ENCODE peak calls at places on chromosomes 1 and 21, in seven cellular contexts. G is cardiac muscle cell, A is astrocyte, H is pancreas, F is brain microvascular endothelial cell, V is fibroblast of lung, L is ovary. J is an unnamed sample.

GRCh38 chr1:221776495-221777413 is 34.9 kb upstream of the DUSP10 start:
- DNase-seq in G (no peak), F (no peak), H (no peak), L (no peak), V (no peak), A (no peak), J (no peak)

GRCh38 chr1:241532864-241533263 is 686 bp downstream of the KMO start:
- DNase-seq in V (no peak), L (no peak), A (no peak), G (no peak), H (no peak), F (no peak), J (no peak)

GRCh38 chr1:225143001-225143400 is 213.5 kb downstream of the DNAH14 start:
- DNase-seq in V (no peak), H (no peak), L (no peak), F (no peak), A (no peak), G (no peak), J (no peak)

GRCh38 chr1:166069390-166069789 is 97.4 kb downstream of the FAM78B start:
- DNase-seq in G (peak), A (peak), H (no peak), F (no peak), L (no peak), V (no peak), J (no peak)

GRCh38 chr1:234961468-234962339 is 166.9 kb downstream of the TOMM20 start:
- DNase-seq in V (peak), H (no peak), L (no peak), F (peak), G (no peak), A (peak), J (peak)

GRCh38 chr21:44800103-44800502 is 1.5 kb downstream of the UBE2G2 start:
- DNase-seq in L (no peak), F (no peak), A (peak), H (no peak), G (peak), V (peak), J (no peak)

GRCh38 chr1:205298191-205298994 is 23.2 kb downstream of the NUAK2 start:
- DNase-seq in H (peak), A (peak), F (peak), V (peak), G (no peak), L (no peak), J (no peak)

GRCh38 chr1:32249831-32250525 is 1.1 kb upstream of the LCK start:
- DNase-seq in G (no peak), F (no peak), A (no peak), V (no peak), L (peak), H (no peak), J (no peak)

GRCh38 chr21:37944492-37944891 is 28.2 kb upstream of the KCNJ6 start:
- DNase-seq in A (no peak), F (no peak), V (no peak), L (no peak), H (no peak), G (no peak), J (no peak)

GRCh38 chr1:24540906-24541710 is 14.8 kb upstream of the NCMAP start:
- DNase-seq in V (peak), A (peak), F (peak), H (no peak), G (no peak), L (no peak), J (no peak)

GRCh38 chr1:169692766-169693460 is 18.5 kb downstream of the SELL start:
- DNase-seq in A (no peak), V (no peak), F (no peak), G (no peak), L (no peak), H (no peak), J (no peak)

GRCh38 chr1:203320546-203321272 is 15.4 kb downstream of the BTG2 start:
- DNase-seq in V (no peak), H (peak), L (no peak), F (no peak), G (no peak), A (peak), J (peak)

GRCh38 chr1:43979528-43980254 is 681 bp downstream of the B4GALT2 start:
- DNase-seq in L (peak), G (peak), F (peak), H (peak), A (peak), V (peak), J (no peak)

GRCh38 chr1:9152535-9152934 is 23.6 kb upstream of the GPR157 start:
- DNase-seq in L (no peak), G (no peak), A (no peak), H (no peak), F (no peak), V (peak), J (no peak)

GRCh38 chr1:36517019-36517387 is 34.3 kb upstream of the CSF3R start:
- DNase-seq in A (no peak), V (no peak), F (no peak), G (no peak), L (no peak), H (no peak), J (peak)

GRCh38 chr1:224450956-224451350 is 16.4 kb upstream of the WDR26 start:
- DNase-seq in G (no peak), L (no peak), F (no peak), A (no peak), V (no peak), H (no peak), J (no peak)

GRCh38 chr1:1758692-1759455 is 19.4 kb downstream of the NADK start:
- DNase-seq in G (no peak), A (no peak), L (no peak), V (no peak), F (no peak), H (peak), J (no peak)

GRCh38 chr1:38693031-38693430 is 166.5 kb downstream of the RRAGC start:
- DNase-seq in H (no peak), G (no peak), V (no peak), F (no peak), A (no peak), L (no peak), J (no peak)

GRCh38 chr1:240344918-240345317 is 253.2 kb downstream of the FMN2 start:
- DNase-seq in L (no peak), F (no peak), G (no peak), A (peak), H (no peak), V (peak), J (no peak)

GRCh38 chr1:113659010-113659409 is 100.3 kb downstream of the PHTF1 start:
- DNase-seq in L (no peak), V (no peak), A (peak), H (no peak), G (no peak), F (no peak), J (no peak)

GRCh38 chr1:58895559-58896135 is 111.8 kb upstream of the JUN start:
- DNase-seq in F (no peak), V (no peak), G (no peak), H (peak), L (no peak), A (no peak), J (no peak)

GRCh38 chr1:31762726-31763670 is 1.1 kb downstream of the ADGRB2 start:
- DNase-seq in A (no peak), F (no peak), H (peak), L (peak), V (peak), G (peak), J (no peak)

GRCh38 chr1:157770442-157771043 is 6.4 kb downstream of the FCRL2 start:
- DNase-seq in L (no peak), H (no peak), G (no peak), A (no peak), F (no peak), V (no peak), J (no peak)

GRCh38 chr1:203536981-203537455 is 43.1 kb downstream of the OPTC start:
- DNase-seq in G (no peak), H (no peak), V (peak), A (peak), L (no peak), F (peak), J (no peak)

GRCh38 chr1:62391369-62391971 is 45.4 kb upstream of the USP1 start:
- DNase-seq in V (peak), G (peak), H (no peak), L (no peak), A (no peak), F (peak), J (no peak)

GRCh38 chr1:205262706-205263105 is 35.0 kb downstream of the TMCC2 start:
- DNase-seq in V (no peak), F (peak), G (no peak), A (peak), L (no peak), H (no peak), J (no peak)

GRCh38 chr1:118928739-118929554 is 59.2 kb downstream of the TBX15 start:
- DNase-seq in G (peak), H (no peak), L (no peak), A (peak), V (peak), F (no peak), J (no peak)

GRCh38 chr1:9275567-9276034 is 17.1 kb upstream of the SPSB1 start:
- DNase-seq in V (peak), A (peak), F (peak), G (no peak), H (no peak), L (no peak), J (peak)

GRCh38 chr21:44969965-44970755 is 30.3 kb downstream of the SLX9 start:
- DNase-seq in A (peak), G (no peak), F (peak), V (no peak), H (no peak), L (no peak), J (no peak)

GRCh38 chr1:245578306-245578705 is 423.5 kb downstream of the KIF26B start:
- DNase-seq in A (no peak), G (no peak), H (no peak), F (no peak), V (no peak), L (no peak), J (no peak)

GRCh38 chr1:228394571-228395394 is 11.9 kb downstream of the TRIM11 start:
- DNase-seq in F (no peak), V (no peak), A (no peak), L (peak), H (no peak), G (no peak), J (peak)

GRCh38 chr1:17895986-17896385 is 140.9 kb downstream of the ACTL8 start:
- DNase-seq in F (no peak), A (no peak), L (no peak), V (no peak), G (no peak), H (no peak), J (no peak)

GRCh38 chr1:209720326-209720725 is 15.7 kb downstream of the HSD11B1 start:
- DNase-seq in L (no peak), F (no peak), H (no peak), V (peak), A (no peak), G (no peak), J (no peak)
- H3K27ac ChIP-seq in L (no peak), F (no peak), H (no peak), V (no peak), A (no peak), G (no peak), J (no peak)

DNA sequence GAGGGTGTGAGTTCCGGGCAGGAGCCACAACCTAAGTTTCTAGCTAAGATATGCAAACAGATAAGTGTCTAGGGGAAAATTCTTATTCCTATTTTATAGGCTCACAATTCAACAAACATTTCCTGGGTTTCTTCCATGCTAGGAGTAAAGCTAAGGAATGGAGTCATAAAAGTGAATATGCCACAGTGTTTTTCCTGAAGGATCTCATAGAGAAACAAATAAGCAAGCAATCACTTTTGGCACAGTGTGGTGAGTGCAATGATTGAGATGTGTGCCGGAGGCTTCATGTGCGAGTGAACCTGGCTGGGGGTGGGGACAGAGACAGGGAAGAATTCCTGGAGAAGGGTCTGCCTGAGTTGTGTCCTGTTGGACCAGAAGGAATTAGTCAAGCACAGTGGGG is 147.4 kb downstream of the TENT5C start:
- DNase-seq in A (no peak), L (no peak), V (no peak), F (no peak), G (no peak), H (no peak), J (no peak)
- H3K27ac ChIP-seq in A (no peak), L (no peak), V (peak), F (no peak), G (no peak), H (no peak), J (no peak)

DNA sequence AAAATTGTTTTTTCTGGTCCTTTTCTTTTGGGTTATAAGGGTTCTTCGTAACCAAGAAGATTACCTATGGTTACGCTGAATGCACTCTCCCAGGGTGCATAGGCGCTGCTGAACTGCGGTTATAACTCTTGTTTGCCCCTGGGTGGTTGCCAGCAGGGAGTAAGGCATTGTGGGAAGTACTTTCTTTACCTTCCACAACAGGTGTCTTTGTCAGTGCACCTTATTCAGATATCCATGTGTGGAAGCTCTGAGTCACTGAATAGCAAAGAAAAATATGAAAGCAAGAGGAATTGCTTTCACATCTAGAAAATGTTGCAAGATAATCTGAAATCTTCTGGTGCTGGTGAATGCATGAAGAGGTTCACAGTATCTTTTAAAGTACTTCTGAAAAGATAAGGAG is 124.4 kb upstream of the CACYBP start:
- DNase-seq in H (peak), L (no peak), F (no peak), V (no peak), G (peak), A (no peak), J (no peak)
- H3K27ac ChIP-seq in H (peak), L (no peak), F (no peak), V (no peak), G (no peak), A (no peak), J (no peak)

DNA sequence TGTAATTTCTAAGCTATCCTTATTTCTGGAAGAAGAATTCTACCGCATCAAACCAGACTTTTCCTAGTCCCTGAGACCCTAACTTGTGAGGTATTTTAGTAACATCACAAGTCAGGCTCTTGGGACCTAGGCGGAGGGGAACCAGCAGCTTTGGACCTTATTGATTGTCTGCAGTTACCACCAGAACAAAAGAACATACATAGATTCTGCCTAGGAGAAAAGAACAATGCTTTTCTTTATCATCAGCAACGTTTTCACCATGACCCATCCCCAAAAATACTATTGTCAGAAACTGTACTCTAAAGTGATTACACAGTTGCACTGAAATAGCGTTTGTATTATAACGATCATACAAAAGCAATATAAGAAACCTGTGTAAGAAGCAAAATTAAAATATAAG is 860.4 kb downstream of the USP25 start:
- DNase-seq in F (no peak), L (no peak), H (no peak), V (no peak), G (no peak), A (no peak), J (no peak)
- H3K27ac ChIP-seq in F (no peak), L (no peak), H (no peak), V (no peak), G (no peak), A (no peak), J (no peak)

GRCh38 chr1:25570798-25571521 is 27.6 kb downstream of the LDLRAP1 start:
- DNase-seq in A (no peak), V (no peak), H (no peak), F (no peak), L (no peak), G (no peak), J (no peak)
- H3K27ac ChIP-seq in A (no peak), V (no peak), H (no peak), F (no peak), L (no peak), G (no peak), J (no peak)

DNA sequence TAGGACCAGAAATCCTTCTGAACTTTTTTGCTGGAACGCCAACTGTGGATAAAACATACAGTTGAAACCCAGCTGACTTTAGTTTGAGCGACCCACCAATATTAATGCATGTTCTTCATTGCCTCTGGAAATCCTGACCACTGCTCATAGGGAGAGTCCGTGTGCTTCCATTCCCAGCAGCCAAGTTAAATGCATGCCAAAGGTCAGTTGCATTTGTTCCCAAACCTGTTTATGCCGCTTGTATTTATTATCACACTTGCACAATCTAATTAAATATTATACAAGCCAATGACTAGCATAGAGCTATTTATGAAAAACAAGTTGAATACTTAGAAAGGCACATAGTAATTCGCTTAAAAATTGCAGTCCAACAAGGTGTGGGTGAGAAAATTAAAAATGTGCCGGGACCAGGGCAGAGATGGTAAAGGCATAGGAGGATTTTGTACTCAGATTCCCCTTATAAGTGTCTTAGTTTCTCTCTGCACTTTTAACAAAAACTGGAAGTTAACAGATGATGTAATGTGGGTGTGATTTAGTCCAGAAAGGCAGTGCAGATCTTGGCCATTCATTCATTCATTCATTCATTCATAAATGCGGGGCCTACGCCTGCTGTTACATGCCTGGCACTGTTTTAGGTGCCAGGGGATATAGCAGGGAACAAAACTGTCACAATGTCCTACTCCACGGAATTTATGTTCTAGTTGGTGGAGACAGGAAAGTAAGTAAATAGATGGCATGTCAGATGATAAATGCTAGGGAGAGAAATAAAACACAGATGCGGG is 99.7 kb downstream of the PRDM2 start:
- DNase-seq in H (no peak), L (no peak), G (no peak), V (no peak), F (no peak), A (no peak), J (no peak)
- H3K27ac ChIP-seq in H (no peak), L (no peak), G (no peak), V (no peak), F (no peak), A (no peak), J (no peak)

DNA sequence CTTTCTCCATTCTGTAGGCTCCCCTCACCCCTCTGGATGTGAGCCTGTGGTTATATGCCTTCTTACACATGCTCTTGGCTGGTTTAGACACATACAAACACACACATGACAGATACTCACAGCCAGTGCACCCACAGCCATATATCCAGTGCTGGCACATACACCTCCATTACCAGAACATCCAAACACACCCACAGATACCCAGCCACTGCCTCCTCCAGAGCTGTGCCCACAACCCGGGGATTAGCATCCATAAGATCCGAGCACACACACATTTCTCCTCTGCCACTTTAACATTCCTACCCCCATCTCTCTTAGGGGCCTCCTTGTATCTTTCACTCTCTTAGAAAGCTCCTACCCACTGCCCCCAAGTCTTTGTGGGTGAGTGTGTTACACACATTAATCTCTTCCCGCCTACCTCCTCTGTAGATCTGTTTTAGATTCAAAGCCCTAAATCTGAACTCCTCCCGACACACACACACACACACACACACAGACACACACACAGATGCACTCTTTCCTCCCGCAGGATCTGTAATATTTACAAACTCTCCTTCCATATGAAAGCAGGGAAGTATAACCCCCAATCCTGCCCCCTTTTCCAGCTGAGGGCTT is 4.0 kb downstream of the PEA15 start:
- DNase-seq in G (no peak), H (no peak), A (no peak), F (no peak), L (no peak), V (peak), J (peak)
- H3K27ac ChIP-seq in G (peak), H (no peak), A (peak), F (no peak), L (no peak), V (peak), J (no peak)

GRCh38 chr1:21843208-21843607 is 31.1 kb downstream of the LDLRAD2 start:
- DNase-seq in H (no peak), G (no peak), A (no peak), V (no peak), L (no peak), F (no peak), J (no peak)

GRCh38 chr1:21842606-21843162 is 30.6 kb downstream of the LDLRAD2 start:
- DNase-seq in H (no peak), F (no peak), A (no peak), V (no peak), L (no peak), G (no peak), J (no peak)

GRCh38 chr1:21841852-21842466 is 29.9 kb downstream of the LDLRAD2 start:
- DNase-seq in A (no peak), G (no peak), F (no peak), V (no peak), L (no peak), H (peak), J (no peak)

GRCh38 chr1:21845646-21846641 is 33.9 kb downstream of the LDLRAD2 start:
- DNase-seq in H (no peak), L (no peak), V (no peak), F (no peak), G (no peak), A (no peak), J (no peak)

DNA sequence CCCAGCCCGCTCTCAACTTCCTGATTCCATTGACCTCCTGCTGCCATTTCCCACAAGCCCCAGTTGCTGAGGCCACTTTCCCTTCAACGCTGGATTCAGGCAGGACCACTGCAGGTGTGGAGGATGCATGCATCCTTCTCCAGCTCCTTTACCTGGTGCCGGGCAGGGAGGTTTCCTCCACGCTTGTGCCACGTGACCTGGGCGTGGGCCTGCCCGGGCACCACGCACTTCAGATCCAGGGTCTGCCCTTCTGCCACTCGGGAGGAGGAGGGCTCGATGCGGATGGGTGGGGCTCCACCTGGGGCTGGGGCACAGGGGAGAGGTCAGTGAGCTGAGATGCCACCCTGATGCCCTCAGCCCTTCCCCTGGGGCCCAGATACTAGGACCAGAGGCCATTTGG is 31.9 kb downstream of the LDLRAD2 start:
- DNase-seq in A (no peak), G (no peak), H (no peak), V (no peak), F (no peak), L (no peak), J (no peak)
- H3K27ac ChIP-seq in A (no peak), G (no peak), H (no peak), V (no peak), F (no peak), L (no peak), J (no peak)